ENCODE peak calls at places on chromosome 21, in eight cellular contexts. Z is substantia nigra; H is right cardiac atrium; C is fibroblast of lung; Q is GM23248; M is CD4-positive, CD25-positive, alpha-beta regulatory T cell; W is CD8-positive, alpha-beta T cell; I is RWPE1. N is an unnamed sample.

GRCh38 chr21:33434770-33435360 is 31.7 kb downstream of the IFNGR2 start:
- DNase-seq in Q (peak), H (no peak), I (peak), C (peak), W (no peak), M (no peak), Z (no peak), N (no peak)

GRCh38 chr21:22536511-22536910 is 1538.3 kb downstream of the NCAM2 start:
- DNase-seq in M (no peak), H (no peak), I (peak), Z (no peak), Q (peak), W (no peak), C (peak), N (no peak)

GRCh38 chr21:36466061-36466511 is 13.8 kb downstream of the CLDN14 start:
- DNase-seq in Z (no peak), W (no peak), Q (no peak), I (no peak), C (no peak), H (no peak), M (no peak), N (no peak)

GRCh38 chr21:37219766-37220432 is 47.2 kb downstream of the VPS26C start:
- DNase-seq in Z (no peak), M (no peak), Q (no peak), W (peak), I (no peak), C (no peak), H (no peak), N (no peak)

GRCh38 chr21:34008618-34009017 is 64.8 kb upstream of the MRPS6 start:
- DNase-seq in I (no peak), M (no peak), Z (no peak), H (no peak), C (no peak), W (no peak), Q (no peak), N (no peak)

GRCh38 chr21:38531610-38532009 is 33.3 kb upstream of the ERG start:
- DNase-seq in H (no peak), W (no peak), Z (no peak), I (no peak), M (no peak), Q (peak), C (peak), N (no peak)

GRCh38 chr21:45040114-45040715 is 34.2 kb upstream of the ADARB1 start:
- DNase-seq in Q (no peak), Z (no peak), H (no peak), C (no peak), W (no peak), I (no peak), M (no peak), N (no peak)

GRCh38 chr21:32044205-32044874 is 171.5 kb downstream of the HUNK start:
- DNase-seq in Q (no peak), M (no peak), C (no peak), Z (no peak), W (no peak), I (no peak), H (no peak), N (no peak)

GRCh38 chr21:33801424-33802405 is 113.9 kb downstream of the ATP5PO start:
- DNase-seq in Q (peak), W (no peak), C (peak), I (peak), M (no peak), Z (no peak), H (no peak), N (no peak)

GRCh38 chr21:42526379-42526727 is 12.7 kb downstream of the SLC37A1 start:
- DNase-seq in H (no peak), W (no peak), M (no peak), Q (no peak), C (no peak), Z (no peak), I (no peak), N (no peak)

GRCh38 chr21:34884346-34884929 is 164.7 kb downstream of the RUNX1 start:
- DNase-seq in W (no peak), C (peak), Z (no peak), M (no peak), I (no peak), Q (no peak), H (no peak), N (no peak)

GRCh38 chr21:43361493-43362296 is 65.2 kb downstream of the SIK1 start:
- DNase-seq in Q (peak), W (peak), Z (no peak), H (peak), C (peak), M (peak), I (peak), N (no peak)

GRCh38 chr21:16194851-16195251 is 465.1 kb downstream of the USP25 start:
- DNase-seq in Q (peak), H (no peak), Z (no peak), M (no peak), C (peak), I (no peak), W (no peak), N (no peak)

GRCh38 chr21:37564341-37564923 is 197.9 kb downstream of the DYRK1A start:
- DNase-seq in W (peak), Q (peak), C (peak), M (peak), I (peak), H (peak), Z (peak), N (peak)

GRCh38 chr21:32499249-32500055 is 85.9 kb downstream of the TCP10L start:
- DNase-seq in W (no peak), M (no peak), Z (no peak), Q (peak), I (no peak), C (peak), H (no peak), N (no peak)

GRCh38 chr21:42806489-42807140 is 72.7 kb downstream of the WDR4 start:
- DNase-seq in C (no peak), I (no peak), M (no peak), Z (no peak), H (no peak), Q (no peak), W (no peak), N (no peak)

GRCh38 chr21:28949318-28949717 is 43.4 kb downstream of the LTN1 start:
- DNase-seq in H (no peak), M (no peak), I (no peak), Q (no peak), W (no peak), Z (no peak), C (no peak), N (no peak)
- H3K27ac ChIP-seq in H (no peak), M (no peak), I (no peak), Q (no peak), W (no peak), Z (no peak), C (no peak), N (no peak)

DNA sequence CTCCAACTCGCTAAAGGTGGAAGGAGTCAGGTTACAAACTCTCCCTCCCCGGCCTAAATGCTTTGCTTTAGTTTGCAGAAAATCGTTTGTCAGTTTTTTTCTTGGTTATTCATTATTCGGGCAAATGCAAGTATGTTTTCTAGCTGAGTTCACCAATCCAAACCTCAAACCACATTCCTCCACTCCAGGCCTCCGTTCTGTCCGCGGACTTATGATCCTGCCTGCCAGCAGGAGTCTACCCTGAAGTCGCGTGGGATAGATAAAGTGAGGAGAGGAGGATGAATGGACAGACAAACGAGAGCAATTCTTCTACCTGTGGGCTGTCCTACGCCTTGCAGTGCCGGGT is 1.3 kb downstream of the ADAMTS1 start:
- DNase-seq in C (peak), H (no peak), M (no peak), I (peak), Z (no peak), W (no peak), Q (peak), N (no peak)
- H3K27ac ChIP-seq in C (peak), H (peak), M (no peak), I (peak), Z (peak), W (no peak), Q (peak), N (peak)

DNA sequence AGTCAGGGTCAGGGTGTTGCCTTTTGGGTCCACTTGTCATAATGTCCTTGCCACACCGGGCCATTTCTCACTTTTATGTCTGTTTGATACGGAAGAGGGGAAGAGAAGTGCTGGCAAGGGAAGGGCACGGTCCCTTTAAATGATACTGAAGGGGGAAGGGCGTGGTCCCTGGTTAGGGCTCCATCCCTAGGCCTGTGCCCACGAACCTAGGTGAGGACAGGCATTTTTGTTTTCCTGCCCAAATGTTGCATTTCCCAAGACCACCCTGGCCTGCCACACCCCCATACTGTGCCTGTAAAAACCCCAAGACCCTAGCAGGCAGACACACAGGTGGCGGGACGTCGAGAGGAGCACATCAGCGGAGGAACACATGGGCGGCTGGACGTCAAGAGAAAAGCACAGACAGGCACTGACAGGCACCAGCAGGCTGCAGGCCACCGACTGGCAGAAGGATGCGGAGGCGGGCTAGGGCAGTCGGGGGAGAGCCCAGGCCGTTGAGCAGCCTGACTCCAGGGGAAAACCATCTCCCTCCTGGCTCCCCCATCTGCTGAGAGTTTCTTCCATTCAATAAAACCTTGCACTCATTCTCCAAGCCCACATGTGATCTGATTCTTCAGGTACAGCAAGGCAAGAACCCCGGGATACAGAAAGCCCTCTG is 25.4 kb downstream of the B3GALT5 start:
- DNase-seq in Q (no peak), C (no peak), W (no peak), H (no peak), I (no peak), M (no peak), Z (no peak), N (no peak)
- H3K27ac ChIP-seq in Q (no peak), C (no peak), W (no peak), H (no peak), I (no peak), M (no peak), Z (no peak), N (no peak)

DNA sequence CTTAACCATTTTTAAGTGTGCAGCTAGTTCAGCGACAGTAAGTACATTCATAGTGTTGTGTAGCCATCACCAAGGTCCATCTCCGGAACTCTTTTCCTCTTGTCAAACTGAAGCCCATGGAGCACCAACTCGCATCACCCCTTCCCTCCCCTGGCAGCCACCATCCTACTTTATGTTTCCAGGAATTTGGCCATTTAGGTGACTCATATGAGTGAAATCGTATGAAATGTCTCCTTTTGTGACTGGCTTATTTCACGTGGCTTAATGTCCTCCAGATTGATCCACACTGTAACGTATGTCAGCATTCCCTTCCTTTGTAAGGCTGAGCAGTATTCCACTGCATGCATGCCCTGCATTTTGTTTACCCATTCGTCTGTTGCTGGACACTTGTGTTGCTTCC is 2.5 kb downstream of the COL6A2 start:
- DNase-seq in H (no peak), Z (no peak), M (no peak), I (no peak), C (peak), Q (peak), W (no peak), N (no peak)
- H3K27ac ChIP-seq in H (no peak), Z (no peak), M (no peak), I (no peak), C (peak), Q (peak), W (no peak), N (no peak)

GRCh38 chr21:41369915-41370839 is 8.3 kb downstream of the MX2 start:
- DNase-seq in Z (no peak), I (no peak), H (no peak), Q (no peak), W (peak), M (peak), C (no peak), N (no peak)

GRCh38 chr21:41368361-41369104 is 6.7 kb downstream of the MX2 start:
- DNase-seq in C (no peak), Q (no peak), H (no peak), I (no peak), Z (no peak), W (no peak), M (no peak), N (no peak)

GRCh38 chr21:41370840-41371697 is 9.2 kb downstream of the MX2 start:
- DNase-seq in H (no peak), Z (no peak), W (no peak), C (no peak), I (no peak), Q (peak), M (no peak), N (no peak)

GRCh38 chr21:41367598-41368360 is 6.0 kb downstream of the MX2 start:
- DNase-seq in Q (no peak), I (no peak), M (no peak), C (no peak), W (no peak), Z (no peak), H (no peak), N (no peak)

GRCh38 chr21:41369105-41369914 is 7.5 kb downstream of the MX2 start:
- DNase-seq in Q (peak), I (no peak), W (peak), M (no peak), H (peak), Z (no peak), C (no peak), N (no peak)
- H3K27ac ChIP-seq in Q (no peak), I (no peak), W (peak), M (peak), H (peak), Z (no peak), C (no peak), N (no peak)